ENCODE peak calls at places on chromosomes 4 and X, in seven cellular contexts. W is stimulated activated CD4-positive, alpha-beta T cell treated with anti-CD3 and anti-CD28 coated beads, TNF-alpha, amount 100 ng/mL, for 1 hour; C is NAMALWA; P is HT1080; V is IMR-90; R is activated CD4-positive, alpha-beta T cell treated with anti-CD3 and anti-CD28 coated beads for 4 hours; F is T-helper 2 cell treated with Interferon-gamma antibody and Interleukin-4, amounts not matched to agents 5 μg/mL and 100 μg/mL, for 36 hours. S is an unnamed sample.

GRCh38 chrX:153398275-153398960 is 2.7 kb downstream of the PNMA6E start:
- DNase-seq in F (no peak), C (no peak), P (no peak), W (no peak), R (no peak), V (no peak), S (no peak)

GRCh38 chrX:19888419-19888879 is 1.0 kb upstream of the SH3KBP1 start:
- DNase-seq in F (peak), R (peak), V (peak), P (peak), W (no peak), C (peak), S (peak)

GRCh38 chr4:24730256-24731001 is 64.9 kb upstream of the SOD3 start:
- DNase-seq in R (no peak), P (peak), F (no peak), C (no peak), V (peak), W (no peak), S (no peak)

GRCh38 chr4:122045533-122045932 is 93.7 kb upstream of the TRPC3 start:
- DNase-seq in V (peak), R (no peak), W (no peak), C (peak), P (peak), F (no peak), S (no peak)

GRCh38 chr4:78651250-78651860 is 99.8 kb downstream of the ANXA3 start:
- DNase-seq in R (no peak), V (no peak), F (no peak), W (no peak), C (no peak), P (no peak), S (no peak)

GRCh38 chr4:101103381-101104142 is 243.8 kb downstream of the PPP3CA start:
- DNase-seq in C (peak), W (no peak), F (peak), P (no peak), V (peak), R (no peak), S (peak)

GRCh38 chrX:739611-740010 is 109.0 kb downstream of the SHOX start:
- DNase-seq in F (no peak), P (no peak), W (no peak), R (no peak), V (no peak), C (no peak), S (no peak)

GRCh38 chrX:56811599-56811998 is 82.6 kb downstream of the NBDY start:
- DNase-seq in R (no peak), P (no peak), V (no peak), C (no peak), F (no peak), W (no peak), S (no peak)

GRCh38 chr4:111512081-111512774 is 633.0 kb upstream of the FAM241A start:
- DNase-seq in C (no peak), V (peak), W (no peak), F (no peak), R (no peak), P (peak), S (no peak)

GRCh38 chr4:185933078-185933581 is 121.1 kb upstream of the SORBS2 start:
- DNase-seq in P (peak), V (peak), W (no peak), C (no peak), R (no peak), F (no peak), S (no peak)

GRCh38 chr4:138330531-138330930 is 88.4 kb upstream of the SLC7A11 start:
- DNase-seq in F (no peak), W (no peak), P (no peak), C (no peak), R (no peak), V (peak), S (no peak)

GRCh38 chrX:48702032-48702431 is 5.5 kb downstream of the SUV39H1 start:
- DNase-seq in C (no peak), P (no peak), W (no peak), F (no peak), V (no peak), R (no peak), S (no peak)

GRCh38 chr4:25345880-25346279 is 31.2 kb upstream of the ANAPC4 start:
- DNase-seq in P (no peak), C (no peak), F (no peak), W (no peak), R (no peak), V (no peak), S (no peak)

GRCh38 chrX:119758682-119759332 is 419 bp downstream of the SOWAHD start:
- DNase-seq in P (no peak), R (peak), C (no peak), F (peak), V (no peak), W (no peak), S (peak)

GRCh38 chr4:142435599-142436235 is 410.4 kb downstream of the INPP4B start:
- DNase-seq in W (no peak), F (no peak), V (no peak), P (no peak), R (no peak), C (no peak), S (no peak)

GRCh38 chr4:112766422-112766821 is 129.5 kb downstream of the LARP7 start:
- DNase-seq in V (peak), W (no peak), C (peak), R (no peak), P (peak), F (no peak), S (peak)

GRCh38 chr4:188121530-188121929 is 12.1 kb upstream of the TRIML2 start:
- DNase-seq in P (no peak), V (no peak), F (no peak), R (no peak), C (no peak), W (no peak), S (no peak)

GRCh38 chr4:122540827-122541226 is 80.0 kb downstream of the IL21 start:
- DNase-seq in W (no peak), F (no peak), C (no peak), V (no peak), P (no peak), R (no peak), S (no peak)

GRCh38 chr4:123813901-123814300 is 417.3 kb downstream of the SPRY1 start:
- DNase-seq in F (no peak), C (no peak), R (no peak), W (no peak), V (no peak), P (no peak), S (no peak)

GRCh38 chrX:130754353-130754752 is 148.7 kb downstream of the ENOX2 start:
- DNase-seq in R (no peak), V (no peak), W (no peak), P (no peak), C (no peak), F (no peak), S (no peak)

GRCh38 chr4:64230709-64231310 is 178.4 kb downstream of the TECRL start:
- DNase-seq in P (no peak), V (peak), F (no peak), W (no peak), C (no peak), R (no peak), S (peak)

GRCh38 chr4:94523617-94524016 is 71.9 kb downstream of the PDLIM5 start:
- DNase-seq in W (no peak), P (peak), F (no peak), V (peak), R (no peak), C (no peak), S (no peak)

GRCh38 chr4:146442801-146443200 is 78.9 kb downstream of the SLC10A7 start:
- DNase-seq in W (no peak), P (peak), V (peak), F (no peak), R (no peak), C (no peak), S (no peak)

GRCh38 chr4:76948441-76949292 is 885 bp upstream of the SEPTIN11 start:
- DNase-seq in C (peak), W (peak), P (peak), F (peak), V (peak), R (peak), S (no peak)

GRCh38 chr4:162126754-162127153 is 37.0 kb downstream of the FSTL5 start:
- DNase-seq in V (no peak), P (no peak), C (no peak), F (no peak), W (no peak), R (no peak), S (no peak)

GRCh38 chr4:129342820-129343219 is 246.9 kb downstream of the C4orf33 start:
- DNase-seq in C (no peak), P (peak), W (no peak), V (peak), F (no peak), R (no peak), S (no peak)

GRCh38 chr4:70705856-70706461 is 15.8 kb upstream of the RUFY3 start:
- DNase-seq in R (no peak), W (no peak), V (peak), C (no peak), P (no peak), F (no peak), S (no peak)